ENCODE peak calls at places on chromosomes 16 and 17, in five cellular contexts. R is effector memory CD4-positive, alpha-beta T cell; N is lower lobe of right lung; O is neural progenitor cell; G is CD8-positive, alpha-beta memory T cell. B is an unnamed sample. For H3K4me1 and H3K27me3, the result is how much of the 10 kb centered on the place peaks cover.

GRCh38 chr17:47663997-47664941 is 14.6 kb downstream of the KPNB1 start:
- DNase-seq in R (peak), G (peak), N (peak), O (peak), B (peak)

GRCh38 chr16:66853261-66854139 is 9.3 kb downstream of the CA7 start:
- DNase-seq in N (no peak), R (no peak), G (no peak), O (no peak), B (no peak)

GRCh38 chr16:80210787-80211186 is 330.0 kb upstream of the DYNLRB2 start:
- DNase-seq in R (no peak), G (no peak), O (no peak), N (no peak), B (no peak)

GRCh38 chr16:56477096-56477878 is 25.9 kb downstream of the OGFOD1 start:
- DNase-seq in R (no peak), N (no peak), O (no peak), G (no peak), B (no peak)

GRCh38 chr17:33779399-33779697 is 475.7 kb upstream of the CCL2 start:
- DNase-seq in N (no peak), G (no peak), R (no peak), O (no peak), B (no peak)

GRCh38 chr16:89200124-89200849 is at the start of gene SLC22A31:
- DNase-seq in R (no peak), G (no peak), N (peak), O (peak), B (no peak)

GRCh38 chr17:43627657-43628650 is 33.8 kb downstream of the MEOX1 start:
- DNase-seq in N (no peak), G (no peak), O (peak), R (no peak), B (no peak)

GRCh38 chr17:41016578-41017215 is 7.8 kb upstream of the KRTAP3-1 start:
- DNase-seq in N (no peak), O (no peak), R (no peak), G (no peak), B (no peak)

GRCh38 chr17:77815127-77815905 is 143.2 kb upstream of the TNRC6C start:
- DNase-seq in N (peak), R (no peak), G (no peak), O (no peak), B (no peak)

GRCh38 chr17:44598932-44599297 is 41.6 kb downstream of the FZD2 start:
- DNase-seq in G (no peak), N (no peak), R (no peak), O (no peak), B (no peak)

GRCh38 chr16:82801361-82801760 is 174.6 kb downstream of the CDH13 start:
- DNase-seq in N (no peak), O (no peak), R (no peak), G (no peak), B (no peak)

DNA sequence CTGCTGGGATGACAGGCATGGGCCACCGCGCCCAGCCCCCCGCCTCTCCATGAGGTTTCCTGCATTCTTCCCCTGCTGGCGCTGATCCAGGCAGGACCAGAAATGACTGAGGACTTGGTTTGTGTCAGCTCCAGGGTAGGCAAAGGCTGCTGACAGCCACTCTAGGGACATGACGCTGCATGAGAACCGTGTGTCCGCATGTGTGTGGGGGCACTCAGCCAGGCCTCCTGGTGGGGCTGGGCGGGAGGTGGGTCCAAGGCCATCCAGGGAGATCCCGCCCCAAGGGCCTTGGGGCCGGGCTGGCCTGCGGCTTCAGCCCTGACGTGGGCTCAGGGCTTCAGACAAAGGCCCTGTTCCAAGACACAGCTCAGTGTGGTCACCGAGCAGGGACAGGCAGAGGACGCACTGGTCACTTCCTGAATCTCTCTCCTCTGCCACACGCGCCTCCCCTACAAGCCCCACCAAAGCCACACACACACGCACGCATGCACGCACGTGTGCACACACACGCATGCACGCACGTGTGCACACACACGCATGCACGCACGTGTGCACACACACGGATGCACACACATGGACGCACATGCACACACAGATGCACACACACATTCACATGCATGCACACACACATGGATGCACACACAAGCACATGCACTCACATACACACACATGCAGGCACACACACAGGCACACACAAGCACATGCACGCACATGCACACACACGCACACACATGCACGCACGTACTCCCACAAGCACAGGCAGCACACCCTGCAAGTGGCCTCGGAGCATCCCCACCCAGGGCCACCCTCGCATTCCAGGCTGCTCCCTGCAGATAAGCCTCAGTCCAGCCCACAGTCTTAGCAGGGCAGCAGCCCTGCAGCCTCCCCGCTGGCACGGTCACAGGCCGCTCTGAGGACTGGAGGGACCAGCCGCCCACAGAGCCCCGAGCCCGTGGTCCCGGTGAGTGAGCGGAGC is 5.3 kb upstream of the TMEM204 start:
- DNase-seq in N (no peak), R (no peak), G (peak), O (peak), B (no peak)
- H3K4me1 ChIP-seq in N (half or more), R (under half), G (under half), O (under half), B (under half)

GRCh38 chr16:85947511-85948509 is 48.8 kb downstream of the IRF8 start:
- DNase-seq in G (peak), N (no peak), R (no peak), O (no peak), B (no peak)
- H3K4me3 ChIP-seq in G (peak), N (peak), R (peak), O (no peak), B (no peak)

GRCh38 chr17:58755269-58755576 is 431 bp upstream of the PPM1E start:
- DNase-seq in R (no peak), G (no peak), O (no peak), N (no peak), B (no peak)
- H3K27me3 ChIP-seq in R (under half), G (under half), O (under half), N (under half), B (under half)

GRCh38 chr17:3958200-3958599 is 6.0 kb downstream of the ATP2A3 start:
- DNase-seq in O (no peak), G (no peak), N (no peak), R (no peak), B (no peak)
- H3K4me1 ChIP-seq in O (under half), G (half or more), N (half or more), R (under half), B (under half)

DNA sequence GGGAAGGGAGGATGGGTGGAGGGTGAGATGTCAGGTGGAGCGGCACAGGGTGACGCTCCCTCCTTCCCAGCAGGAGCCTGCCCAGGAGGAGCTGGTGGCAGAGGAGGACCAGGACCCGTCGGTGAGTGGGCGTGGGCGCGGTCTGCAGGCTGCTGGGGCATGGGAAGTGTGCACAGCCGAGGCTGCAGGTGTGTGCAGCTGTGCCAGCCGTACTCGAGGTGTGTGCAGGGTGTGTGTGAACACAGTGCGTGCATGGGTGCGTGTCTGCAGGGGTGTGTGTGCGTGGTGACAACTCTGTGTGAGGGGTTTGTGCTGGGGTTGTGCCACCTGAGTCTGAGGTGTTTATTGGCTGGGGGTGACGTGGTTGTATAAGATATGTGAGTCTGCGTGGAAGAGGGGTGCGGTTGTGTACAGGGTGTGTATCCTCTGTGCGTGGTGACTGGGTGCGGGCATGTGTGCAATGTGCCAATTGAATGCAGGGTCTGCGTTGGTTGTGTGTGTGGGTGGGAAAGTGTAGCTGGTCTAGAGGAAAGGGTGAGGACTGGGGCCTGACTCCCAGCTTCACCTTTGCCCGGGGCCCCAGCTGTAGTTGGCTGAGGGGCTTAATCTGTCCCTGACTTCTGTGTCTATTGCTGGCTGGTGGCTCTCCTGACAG is 670 bp downstream of the TNFSF12 start:
- DNase-seq in N (peak), G (peak), R (no peak), O (no peak), B (no peak)
- H3K4me3 ChIP-seq in N (peak), G (peak), R (peak), O (peak), B (peak)

GRCh38 chr17:35846055-35846809 is 22.5 kb downstream of the HEATR9 start:
- DNase-seq in R (no peak), O (no peak), G (no peak), N (no peak), B (no peak)

GRCh38 chr17:35843698-35844097 is 25.0 kb downstream of the HEATR9 start:
- DNase-seq in G (no peak), O (no peak), N (no peak), R (no peak), B (no peak)

GRCh38 chr17:35842239-35842638 is 26.5 kb downstream of the HEATR9 start:
- DNase-seq in G (no peak), O (no peak), R (no peak), N (no peak), B (no peak)

GRCh38 chr17:35847006-35847405 is 21.7 kb downstream of the HEATR9 start:
- DNase-seq in O (no peak), N (no peak), G (no peak), R (no peak), B (no peak)

GRCh38 chr17:35844547-35844946 is 24.1 kb downstream of the HEATR9 start:
- DNase-seq in R (no peak), N (no peak), O (no peak), G (no peak), B (no peak)
- H3K27me3 ChIP-seq in R (under half), N (under half), O (under half), G (under half), B (under half)